ENCODE peak calls at places on chromosomes 13 and 19, in nine cellular contexts. H is gastrocnemius medialis, N is pancreas, L is neuronal stem cell, V is cardiac muscle cell, D is HCT116, E is uterus, T is A549, J is PC-9. P is an unnamed sample.
A peak's percentile ranks its signal among the peaks of the same experiment; 100 is the strongest.

GRCh38 chr19:5024282-5024681 is 55.4 kb downstream of the KDM4B start:
- DNase-seq in H (peak; percentile 70), N (no peak), L (no peak), V (no peak), D (no peak), E (peak; percentile 49), T (no peak), J (no peak), P (no peak)

GRCh38 chr19:33246729-33247440 is 21.2 kb upstream of the SLC7A10 start:
- DNase-seq in H (no peak), N (peak; percentile 58), L (no peak), V (no peak), D (no peak), E (no peak), T (no peak), J (no peak), P (no peak)

GRCh38 chr13:28544026-28544425 is 49.1 kb upstream of the FLT1 start:
- DNase-seq in H (no peak), N (no peak), L (no peak), V (no peak), D (no peak), E (no peak), T (no peak), J (no peak), P (no peak)

GRCh38 chr13:36069881-36070366 is 61.3 kb downstream of the DCLK1 start:
- DNase-seq in H (no peak), N (no peak), L (no peak), V (peak; percentile 41), D (no peak), E (peak; percentile 38), T (no peak), J (no peak), P (no peak)

GRCh38 chr13:30676672-30677071 is 58.7 kb upstream of the ALOX5AP start:
- DNase-seq in H (no peak), N (no peak), L (no peak), V (peak; percentile 50), D (no peak), E (no peak), T (no peak), J (no peak), P (no peak)

GRCh38 chr19:55336101-55336500 is 3.6 kb upstream of the KMT5C start:
- DNase-seq in H (no peak), N (no peak), L (no peak), V (no peak), D (no peak), E (no peak), T (no peak), J (no peak), P (no peak)

GRCh38 chr19:2629491-2630351 is 72.8 kb downstream of the GNG7 start:
- DNase-seq in H (no peak), N (no peak), L (no peak), V (peak; percentile 29), D (no peak), E (no peak), T (no peak), J (no peak), P (no peak)

GRCh38 chr19:15285896-15286591 is 46.3 kb downstream of the BRD4 start:
- DNase-seq in H (no peak), N (no peak), L (no peak), V (no peak), D (no peak), E (no peak), T (no peak), J (no peak), P (no peak)

GRCh38 chr19:6062274-6062673 is 48.0 kb downstream of the RFX2 start:
- DNase-seq in H (no peak), N (no peak), L (no peak), V (peak; percentile 45), D (no peak), E (peak; percentile 41), T (no peak), J (no peak), P (peak; percentile 79)

GRCh38 chr19:46718934-46719551 is 2.1 kb upstream of the PRKD2 start:
- DNase-seq in H (no peak), N (no peak), L (no peak), V (no peak), D (no peak), E (no peak), T (no peak), J (no peak), P (no peak)

GRCh38 chr13:114099918-114100445 is 32.4 kb downstream of the RASA3 start:
- DNase-seq in H (no peak), N (peak; percentile 64), L (no peak), V (peak; percentile 57), D (peak; percentile 42), E (peak; percentile 27), T (peak; percentile 26), J (no peak), P (no peak)

GRCh38 chr13:112444001-112444311 is 67.8 kb downstream of the SPACA7 start:
- DNase-seq in H (no peak), N (peak; percentile 91), L (peak; percentile 79), V (peak; percentile 62), D (peak; percentile 34), E (peak; percentile 31), T (peak; percentile 38), J (peak; percentile 70), P (peak; percentile 62)

GRCh38 chr19:47107201-47107952 is 6.2 kb downstream of the ZC3H4 start:
- DNase-seq in H (no peak), N (no peak), L (no peak), V (no peak), D (no peak), E (no peak), T (no peak), J (peak; percentile 57), P (no peak)

GRCh38 chr13:109180905-109181425 is 551.6 kb downstream of the MYO16 start:
- DNase-seq in H (no peak), N (no peak), L (no peak), V (peak; percentile 65), D (peak; percentile 24), E (no peak), T (no peak), J (peak; percentile 45), P (no peak)

GRCh38 chr13:69389899-69390298 is 717.7 kb upstream of the ATXN8OS start:
- DNase-seq in H (no peak), N (no peak), L (no peak), V (no peak), D (no peak), E (no peak), T (no peak), J (no peak), P (no peak)

GRCh38 chr19:1173160-1173844 is 766 bp downstream of the SBNO2 start:
- DNase-seq in H (no peak), N (peak; percentile 84), L (no peak), V (no peak), D (no peak), E (peak; percentile 39), T (no peak), J (no peak), P (no peak)

GRCh38 chr19:45153339-45154063 is 7.3 kb downstream of the NKPD1 start:
- DNase-seq in H (no peak), N (peak; percentile 78), L (peak; percentile 66), V (peak; percentile 68), D (no peak), E (peak; percentile 42), T (no peak), J (no peak), P (no peak)

GRCh38 chr19:9507285-9507684 is 8.9 kb upstream of the ZNF560 start:
- DNase-seq in H (no peak), N (no peak), L (no peak), V (no peak), D (no peak), E (no peak), T (no peak), J (no peak), P (no peak)

GRCh38 chr19:48395499-48395898 is 2.0 kb downstream of the GRIN2D start:
- DNase-seq in H (no peak), N (no peak), L (no peak), V (no peak), D (no peak), E (no peak), T (no peak), J (no peak), P (no peak)

GRCh38 chr19:56367829-56368711 is 25.3 kb downstream of the ZNF582 start:
- DNase-seq in H (peak; percentile 75), N (peak; percentile 93), L (peak; percentile 91), V (peak; percentile 98), D (no peak), E (peak; percentile 91), T (peak; percentile 33), J (peak; percentile 45), P (peak; percentile 89)
- H3K27ac ChIP-seq in H (peak overlapping the region; percentile 86), N (peak overlapping the region; percentile 39), L (peak overlapping the region; percentile 88), V (peak overlapping the region; percentile 96), D (no peak overlapping the region), E (peak overlapping the region; percentile 69), T (peak overlapping the region; percentile 69), J (no peak overlapping the region), P (peak overlapping the region; percentile 76)

DNA sequence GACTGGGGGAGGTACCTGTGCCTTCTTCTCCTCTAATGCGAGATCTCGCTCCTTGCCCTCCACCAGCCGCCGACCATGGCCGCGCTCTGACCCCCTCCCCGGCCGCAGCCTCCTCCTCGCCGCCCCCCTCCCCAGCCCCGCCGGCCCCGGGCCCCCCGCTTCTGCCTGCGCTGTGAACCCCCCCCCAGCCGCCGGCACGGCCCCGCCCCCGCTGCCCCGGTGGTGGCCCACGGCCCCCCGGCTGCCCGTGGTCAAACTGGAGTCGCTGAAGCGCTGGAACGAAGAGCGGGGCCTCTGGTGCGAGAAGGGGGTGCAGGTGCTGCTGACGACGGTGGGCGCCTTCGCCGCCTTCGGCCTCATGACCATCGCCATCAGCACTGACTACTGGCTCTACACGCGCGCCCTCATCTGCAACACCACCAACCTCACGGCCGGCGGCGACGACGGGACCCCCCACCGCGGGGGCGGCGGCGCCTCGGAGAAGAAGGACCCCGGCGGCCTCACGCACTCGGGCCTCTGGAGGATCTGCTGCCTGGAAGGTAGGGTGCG is at the start of gene CACNG8:
- DNase-seq in H (no peak), N (no peak), L (no peak), V (no peak), D (no peak), E (no peak), T (no peak), J (no peak), P (no peak)
- H3K4me3 ChIP-seq in H (no peak within 1 kb of the TSS), N (no peak within 1 kb of the TSS), L (peak within 1 kb of the TSS; percentile 56), V (peak within 1 kb of the TSS; percentile 23), D (no peak within 1 kb of the TSS), E (no peak within 1 kb of the TSS), T (peak within 1 kb of the TSS; percentile 46), J (peak within 1 kb of the TSS; percentile 55), P (no peak within 1 kb of the TSS)

GRCh38 chr19:18419699-18420460 is 682 bp downstream of the SSBP4 start:
- DNase-seq in H (no peak), N (peak; percentile 85), L (no peak), V (no peak), D (no peak), E (no peak), T (no peak), J (no peak), P (peak; percentile 51)
- H3K4me1 ChIP-seq in H (peaks cover 65% of the 10 kb centered on the region), N (peaks cover 9% of the 10 kb centered on the region), L (peaks cover 68% of the 10 kb centered on the region), V (peaks cover 12% of the 10 kb centered on the region), D (peaks cover 43% of the 10 kb centered on the region), E (no peaks in the 10 kb centered on the region), T (peaks cover 46% of the 10 kb centered on the region), J (peaks cover 46% of the 10 kb centered on the region), P (peaks cover 79% of the 10 kb centered on the region)

GRCh38 chr13:97281028-97281427 is 58.9 kb downstream of the MBNL2 start:
- DNase-seq in H (no peak), N (no peak), L (no peak), V (no peak), D (no peak), E (no peak), T (no peak), J (no peak), P (no peak)
- H3K27ac ChIP-seq in H (no peak overlapping the region), N (peak overlapping the region; percentile 1), L (no peak overlapping the region), V (no peak overlapping the region), D (peak overlapping the region; percentile 100), E (peak overlapping the region; percentile 82), T (peak overlapping the region; percentile 62), J (peak overlapping the region; percentile 45), P (peak overlapping the region; percentile 68)

GRCh38 chr19:3831601-3832000 is 37.2 kb downstream of the ZFR2 start:
- DNase-seq in H (no peak), N (peak; percentile 43), L (no peak), V (no peak), D (no peak), E (no peak), T (no peak), J (no peak), P (no peak)
- H3K4me3 ChIP-seq in H (no peak overlapping the region), N (no peak overlapping the region), L (no peak overlapping the region), V (no peak overlapping the region), D (no peak overlapping the region), E (no peak overlapping the region), T (no peak overlapping the region), J (no peak overlapping the region), P (no peak overlapping the region)

P was measured in tibial artery.